ENCODE peak calls at places on chromosomes 4 and X, in seven cellular contexts. One of them, this sample, is unnamed. For H3K4me1, the result is how much of the 10 kb centered on the place peaks cover.

GRCh38 chr4:101066586-101066985 is 280.7 kb downstream of the PPP3CA start:
- DNase-seq in transverse colon: no peak
- DNase-seq in uterus: no peak
- DNase-seq in body of pancreas: no peak
- DNase-seq in A549: no peak
- DNase-seq in tibial nerve: no peak
- DNase-seq in right lobe of liver: no peak
- DNase-seq in this sample: no peak

GRCh38 chr4:2927696-2928075 is 35.5 kb downstream of the NOP14 start:
- DNase-seq in uterus: peak
- DNase-seq in body of pancreas: peak
- DNase-seq in tibial nerve: no peak
- DNase-seq in transverse colon: no peak
- DNase-seq in right lobe of liver: peak
- DNase-seq in A549: no peak
- DNase-seq in this sample: peak

GRCh38 chrX:134019567-134020206 is 34.3 kb upstream of the GPC3 start:
- DNase-seq in uterus: no peak
- DNase-seq in body of pancreas: no peak
- DNase-seq in right lobe of liver: no peak
- DNase-seq in A549: no peak
- DNase-seq in tibial nerve: no peak
- DNase-seq in transverse colon: no peak
- DNase-seq in this sample: no peak

GRCh38 chr4:176575141-176575731 is 217.5 kb downstream of the VEGFC start:
- DNase-seq in body of pancreas: no peak
- DNase-seq in uterus: no peak
- DNase-seq in right lobe of liver: no peak
- DNase-seq in transverse colon: no peak
- DNase-seq in tibial nerve: no peak
- DNase-seq in A549: no peak
- DNase-seq in this sample: no peak

GRCh38 chr4:186485621-186486062 is 69.7 kb downstream of the MTNR1A start:
- DNase-seq in tibial nerve: no peak
- DNase-seq in A549: peak
- DNase-seq in uterus: no peak
- DNase-seq in right lobe of liver: no peak
- DNase-seq in transverse colon: no peak
- DNase-seq in body of pancreas: no peak
- DNase-seq in this sample: no peak

GRCh38 chr4:31275906-31276305 is 555.7 kb downstream of the PCDH7 start:
- DNase-seq in uterus: no peak
- DNase-seq in right lobe of liver: no peak
- DNase-seq in transverse colon: no peak
- DNase-seq in body of pancreas: no peak
- DNase-seq in tibial nerve: no peak
- DNase-seq in A549: no peak
- DNase-seq in this sample: no peak

GRCh38 chr4:40630335-40631021 is 814 bp upstream of the RBM47 start:
- DNase-seq in transverse colon: peak
- DNase-seq in body of pancreas: peak
- DNase-seq in right lobe of liver: peak
- DNase-seq in uterus: peak
- DNase-seq in tibial nerve: peak
- DNase-seq in A549: peak
- DNase-seq in this sample: peak

GRCh38 chr4:52312722-52313121 is 261.6 kb downstream of the SPATA18 start:
- DNase-seq in uterus: no peak
- DNase-seq in body of pancreas: no peak
- DNase-seq in tibial nerve: no peak
- DNase-seq in transverse colon: no peak
- DNase-seq in right lobe of liver: no peak
- DNase-seq in A549: no peak
- DNase-seq in this sample: no peak

GRCh38 chrX:96424007-96424406 is 260.6 kb upstream of the DIAPH2 start:
- DNase-seq in body of pancreas: no peak
- DNase-seq in A549: no peak
- DNase-seq in transverse colon: no peak
- DNase-seq in tibial nerve: no peak
- DNase-seq in right lobe of liver: no peak
- DNase-seq in uterus: no peak
- DNase-seq in this sample: no peak

DNA sequence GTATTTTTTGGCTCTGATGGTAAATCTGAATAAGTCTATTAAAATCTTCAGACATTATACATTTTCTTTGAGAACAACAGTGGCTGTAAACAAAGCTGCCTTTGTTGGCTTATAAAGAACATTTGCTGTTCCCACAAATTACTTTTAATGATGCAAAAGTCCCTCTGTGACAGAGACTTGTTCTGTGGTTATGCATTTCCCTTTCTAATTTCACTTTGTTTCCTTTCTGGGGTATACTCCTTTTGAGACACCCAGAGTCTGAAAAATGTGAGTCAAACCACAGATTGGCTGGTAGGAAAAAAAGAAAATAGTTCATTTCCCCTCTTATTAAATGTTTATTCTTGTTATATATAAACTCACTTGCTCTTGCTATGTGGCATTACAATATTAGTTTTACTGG is 402.4 kb downstream of the PACRGL start:
- DNase-seq in A549: no peak
- DNase-seq in right lobe of liver: no peak
- DNase-seq in uterus: no peak
- DNase-seq in tibial nerve: no peak
- DNase-seq in transverse colon: no peak
- DNase-seq in body of pancreas: no peak
- DNase-seq in this sample: no peak
- H3K4me3 ChIP-seq in A549: no peak
- H3K4me3 ChIP-seq in right lobe of liver: no peak
- H3K4me3 ChIP-seq in uterus: no peak
- H3K4me3 ChIP-seq in tibial nerve: no peak
- H3K4me3 ChIP-seq in transverse colon: no peak
- H3K4me3 ChIP-seq in body of pancreas: no peak
- H3K4me3 ChIP-seq in this sample: no peak

DNA sequence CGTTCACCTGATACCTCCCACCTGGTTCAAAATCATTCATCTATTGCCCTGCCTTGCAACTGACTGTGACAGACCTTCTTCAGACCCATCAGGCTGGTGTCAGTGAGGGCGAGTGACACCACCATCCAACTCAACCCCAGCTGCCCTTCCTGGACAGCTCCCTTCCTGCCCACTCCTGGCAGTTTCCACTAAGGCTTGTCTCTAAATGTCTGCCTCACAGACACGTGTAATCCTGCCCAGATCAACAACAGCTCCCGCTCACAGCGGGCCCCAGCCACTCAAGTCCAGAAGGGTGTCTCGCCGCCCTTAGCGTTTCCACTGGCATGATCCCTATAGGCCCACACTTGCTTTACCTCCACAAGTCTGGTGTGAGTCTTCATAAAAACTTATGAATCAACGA is 28.9 kb downstream of the ACSL1 start:
- DNase-seq in body of pancreas: no peak
- DNase-seq in right lobe of liver: no peak
- DNase-seq in A549: no peak
- DNase-seq in tibial nerve: no peak
- DNase-seq in uterus: no peak
- DNase-seq in transverse colon: no peak
- DNase-seq in this sample: peak
- H3K4me1 ChIP-seq in body of pancreas: under half
- H3K4me1 ChIP-seq in right lobe of liver: under half
- H3K4me1 ChIP-seq in A549: under half
- H3K4me1 ChIP-seq in tibial nerve: under half
- H3K4me1 ChIP-seq in uterus: under half
- H3K4me1 ChIP-seq in transverse colon: under half
- H3K4me1 ChIP-seq in this sample: under half

GRCh38 chr4:98143001-98143899 is at the start of gene STPG2:
- DNase-seq in tibial nerve: peak
- DNase-seq in uterus: peak
- DNase-seq in right lobe of liver: peak
- DNase-seq in A549: peak
- DNase-seq in transverse colon: peak
- DNase-seq in body of pancreas: peak
- DNase-seq in this sample: peak
- TF ChIP-seq POLR2A in tibial nerve: peak
- TF ChIP-seq POLR2A in uterus: no peak
- TF ChIP-seq POLR2A in right lobe of liver: peak
- TF ChIP-seq POLR2A in A549: peak
- TF ChIP-seq POLR2A in transverse colon: peak
- TF ChIP-seq POLR2A in body of pancreas: peak
- TF ChIP-seq POLR2A in this sample: peak

DNA sequence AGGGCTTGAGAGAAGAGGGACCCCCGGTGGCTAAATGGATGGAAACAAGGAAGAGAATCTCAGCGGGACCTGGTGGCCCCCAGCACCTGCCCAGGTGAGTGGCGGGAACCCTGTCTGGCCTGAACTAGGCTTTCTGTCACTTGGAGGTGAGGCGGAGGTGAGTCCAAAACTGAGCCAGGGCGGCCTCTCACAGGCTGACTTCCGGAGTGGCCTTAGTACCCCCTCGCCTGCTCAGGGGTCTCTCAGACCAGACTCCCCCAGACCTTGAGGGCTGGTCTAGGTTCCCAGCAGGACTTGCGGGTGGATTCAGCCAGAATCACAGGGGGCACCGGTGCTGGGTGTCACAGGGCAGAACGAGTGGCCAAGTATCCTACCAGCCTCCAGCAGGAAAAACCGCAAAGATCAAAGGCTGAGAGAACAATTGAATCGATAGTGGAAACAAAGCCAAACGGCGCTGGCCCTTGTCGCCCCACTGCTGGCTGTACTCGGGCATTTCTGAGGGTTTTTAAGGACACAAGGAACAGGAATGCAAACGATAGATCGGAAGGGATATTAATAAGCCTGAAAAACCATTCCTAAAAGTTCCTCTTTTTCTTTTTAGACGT is 67.8 kb downstream of the WFS1 start:
- DNase-seq in right lobe of liver: peak
- DNase-seq in A549: no peak
- DNase-seq in transverse colon: no peak
- DNase-seq in tibial nerve: no peak
- DNase-seq in uterus: no peak
- DNase-seq in body of pancreas: peak
- DNase-seq in this sample: peak
- H3K4me3 ChIP-seq in right lobe of liver: no peak
- H3K4me3 ChIP-seq in A549: no peak
- H3K4me3 ChIP-seq in transverse colon: no peak
- H3K4me3 ChIP-seq in tibial nerve: no peak
- H3K4me3 ChIP-seq in uterus: no peak
- H3K4me3 ChIP-seq in body of pancreas: no peak
- H3K4me3 ChIP-seq in this sample: no peak

GRCh38 chrX:45760187-45760742 is 559.6 kb upstream of the DIPK2B start:
- DNase-seq in uterus: no peak
- DNase-seq in tibial nerve: no peak
- DNase-seq in transverse colon: no peak
- DNase-seq in A549: no peak
- DNase-seq in right lobe of liver: no peak
- DNase-seq in body of pancreas: no peak
- DNase-seq in this sample: no peak
- H3K4me1 ChIP-seq in uterus: under half
- H3K4me1 ChIP-seq in tibial nerve: under half
- H3K4me1 ChIP-seq in transverse colon: under half
- H3K4me1 ChIP-seq in A549: half or more
- H3K4me1 ChIP-seq in right lobe of liver: under half
- H3K4me1 ChIP-seq in body of pancreas: under half
- H3K4me1 ChIP-seq in this sample: half or more

DNA sequence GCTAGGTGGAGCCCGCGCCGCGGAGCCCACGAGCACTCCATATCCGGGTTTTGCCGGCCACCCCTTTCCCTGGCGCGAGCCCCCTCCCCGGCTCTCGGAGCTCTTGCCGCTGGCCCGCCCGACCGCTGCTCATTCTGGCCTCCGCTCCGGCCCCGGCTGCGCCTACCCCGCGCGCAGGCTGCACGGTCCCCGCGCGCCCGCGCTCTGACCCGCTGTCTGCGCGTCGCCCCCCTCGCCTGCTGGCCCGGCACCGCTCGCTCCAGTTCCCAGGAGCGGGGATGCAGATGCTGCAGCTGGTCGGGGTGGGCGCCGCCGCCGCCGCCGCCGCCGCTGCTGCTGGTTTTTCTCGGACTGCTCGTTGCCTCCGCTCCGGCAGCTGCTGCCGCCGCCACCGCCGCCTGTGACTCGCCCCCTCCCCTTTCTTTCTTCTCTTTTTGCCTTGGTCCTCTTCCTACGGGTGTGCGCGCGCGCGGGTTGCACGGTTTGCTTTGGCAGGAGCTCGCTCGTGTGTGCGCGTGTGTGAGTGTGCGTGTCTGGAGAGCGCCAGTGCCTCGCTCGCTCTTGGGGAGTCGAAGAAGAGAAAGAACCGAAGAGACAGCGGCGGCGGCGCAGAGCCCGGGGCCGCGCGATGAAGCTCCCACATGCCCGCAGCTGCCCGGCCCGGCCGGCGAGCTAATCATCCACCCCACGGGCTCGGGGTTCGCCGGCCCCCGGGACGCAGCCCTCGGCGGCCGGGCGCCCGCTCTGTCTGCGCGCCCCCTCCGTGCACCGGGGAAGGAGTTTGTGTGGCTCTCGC is at the start of gene ADGRL3:
- DNase-seq in transverse colon: no peak
- DNase-seq in A549: no peak
- DNase-seq in uterus: no peak
- DNase-seq in body of pancreas: no peak
- DNase-seq in right lobe of liver: no peak
- DNase-seq in tibial nerve: no peak
- DNase-seq in this sample: peak
- TF ChIP-seq POLR2A in transverse colon: no peak
- TF ChIP-seq POLR2A in A549: no peak
- TF ChIP-seq POLR2A in uterus: no peak
- TF ChIP-seq POLR2A in body of pancreas: no peak
- TF ChIP-seq POLR2A in right lobe of liver: no peak
- TF ChIP-seq POLR2A in tibial nerve: no peak
- TF ChIP-seq POLR2A in this sample: no peak